ENCODE peak calls at places on chromosomes 12 and 14, in seven cellular contexts. M, B, D, V, N, C and O are unnamed samples.
A peak's percentile ranks its signal among the peaks of the same experiment; 100 is the strongest.

GRCh38 chr12:91866566-91866965 is 279.1 kb downstream of the BTG1 start:
- DNase-seq in M (no peak), B (no peak), D (no peak), V (no peak), N (no peak), C (no peak), O (no peak)

GRCh38 chr12:49230176-49230575 is 34.7 kb upstream of the TUBA1C start:
- DNase-seq in M (no peak), B (no peak), D (no peak), V (no peak), N (no peak), C (no peak), O (no peak)

GRCh38 chr12:104142543-104142942 is 4.5 kb upstream of the NFYB start:
- DNase-seq in M (no peak), B (no peak), D (no peak), V (no peak), N (no peak), C (no peak), O (no peak)

GRCh38 chr14:92460916-92461579 is 52.5 kb upstream of the RIN3 start:
- DNase-seq in M (no peak), B (no peak), D (peak; percentile 74), V (peak; percentile 70), N (peak; percentile 72), C (peak; percentile 96), O (peak; percentile 78)

GRCh38 chr12:93785262-93786010 is 108.3 kb downstream of the CRADD start:
- DNase-seq in M (no peak), B (peak; percentile 65), D (peak; percentile 91), V (peak; percentile 62), N (no peak), C (peak; percentile 98), O (peak; percentile 29)

GRCh38 chr12:23066095-23066494 is 441.1 kb downstream of the ETNK1 start:
- DNase-seq in M (no peak), B (no peak), D (no peak), V (no peak), N (no peak), C (no peak), O (no peak)

GRCh38 chr12:59570134-59570533 is 25.7 kb upstream of the SLC16A7 start:
- DNase-seq in M (no peak), B (no peak), D (no peak), V (no peak), N (no peak), C (no peak), O (no peak)

GRCh38 chr14:91835197-91835919 is 32.0 kb downstream of the TC2N start:
- DNase-seq in M (peak; percentile 3), B (no peak), D (no peak), V (no peak), N (no peak), C (no peak), O (no peak)

GRCh38 chr12:68102163-68102562 is 57.4 kb downstream of the IFNG start:
- DNase-seq in M (no peak), B (no peak), D (no peak), V (no peak), N (no peak), C (no peak), O (no peak)

GRCh38 chr12:6850796-6851152 is 312 bp downstream of the CDCA3 start:
- DNase-seq in M (no peak), B (no peak), D (no peak), V (no peak), N (peak; percentile 78), C (no peak), O (no peak)

GRCh38 chr12:3771853-3772252 is 18.9 kb upstream of the CRACR2A start:
- DNase-seq in M (no peak), B (no peak), D (no peak), V (no peak), N (no peak), C (no peak), O (no peak)